ENCODE peak calls at places on chromosome 17, in eight cellular contexts. One of them, this sample, is unnamed.

GRCh38 chr17:46031440-46031839 is 32.4 kb downstream of the STH start:
- DNase-seq in dorsolateral prefrontal cortex: no peak
- DNase-seq in transverse colon: no peak
- DNase-seq in HL-60: no peak
- DNase-seq in psoas muscle: no peak
- DNase-seq in AG09319: no peak
- DNase-seq in epithelial cell of esophagus: no peak
- DNase-seq in AG10803: no peak
- DNase-seq in this sample: no peak

GRCh38 chr17:71423871-71424546 is 696.8 kb upstream of the SOX9 start:
- DNase-seq in dorsolateral prefrontal cortex: no peak
- DNase-seq in transverse colon: no peak
- DNase-seq in HL-60: no peak
- DNase-seq in psoas muscle: no peak
- DNase-seq in AG09319: no peak
- DNase-seq in epithelial cell of esophagus: peak
- DNase-seq in AG10803: peak
- DNase-seq in this sample: no peak

GRCh38 chr17:50865060-50865867 is 890 bp downstream of the TOB1 start:
- DNase-seq in dorsolateral prefrontal cortex: peak
- DNase-seq in transverse colon: peak
- DNase-seq in HL-60: peak
- DNase-seq in psoas muscle: peak
- DNase-seq in AG09319: no peak
- DNase-seq in epithelial cell of esophagus: peak
- DNase-seq in AG10803: peak
- DNase-seq in this sample: no peak

GRCh38 chr17:22506861-22507260 is 814.5 kb downstream of the KCNJ18 start:
- DNase-seq in dorsolateral prefrontal cortex: no peak
- DNase-seq in transverse colon: no peak
- DNase-seq in HL-60: no peak
- DNase-seq in psoas muscle: no peak
- DNase-seq in AG09319: no peak
- DNase-seq in epithelial cell of esophagus: no peak
- DNase-seq in AG10803: no peak
- DNase-seq in this sample: no peak

GRCh38 chr17:41404024-41404651 is 6.7 kb upstream of the KRT31 start:
- DNase-seq in dorsolateral prefrontal cortex: no peak
- DNase-seq in transverse colon: no peak
- DNase-seq in HL-60: peak
- DNase-seq in psoas muscle: no peak
- DNase-seq in AG09319: peak
- DNase-seq in epithelial cell of esophagus: peak
- DNase-seq in AG10803: peak
- DNase-seq in this sample: peak

GRCh38 chr17:46152423-46152822 is 40.8 kb downstream of the KANSL1 start:
- DNase-seq in dorsolateral prefrontal cortex: no peak
- DNase-seq in transverse colon: no peak
- DNase-seq in HL-60: no peak
- DNase-seq in psoas muscle: no peak
- DNase-seq in AG09319: no peak
- DNase-seq in epithelial cell of esophagus: no peak
- DNase-seq in AG10803: no peak
- DNase-seq in this sample: no peak

GRCh38 chr17:542943-543342 is 171.7 kb downstream of the VPS53 start:
- DNase-seq in dorsolateral prefrontal cortex: no peak
- DNase-seq in transverse colon: no peak
- DNase-seq in HL-60: no peak
- DNase-seq in psoas muscle: no peak
- DNase-seq in AG09319: no peak
- DNase-seq in epithelial cell of esophagus: no peak
- DNase-seq in AG10803: no peak
- DNase-seq in this sample: no peak

GRCh38 chr17:2815781-2816185 is 19.5 kb downstream of the RAP1GAP2 start:
- DNase-seq in dorsolateral prefrontal cortex: no peak
- DNase-seq in transverse colon: no peak
- DNase-seq in HL-60: no peak
- DNase-seq in psoas muscle: no peak
- DNase-seq in AG09319: no peak
- DNase-seq in epithelial cell of esophagus: no peak
- DNase-seq in AG10803: no peak
- DNase-seq in this sample: no peak

GRCh38 chr17:42784811-42785592 is 4.6 kb downstream of the WNK4 start:
- DNase-seq in dorsolateral prefrontal cortex: no peak
- DNase-seq in transverse colon: no peak
- DNase-seq in HL-60: no peak
- DNase-seq in psoas muscle: no peak
- DNase-seq in AG09319: no peak
- DNase-seq in epithelial cell of esophagus: no peak
- DNase-seq in AG10803: no peak
- DNase-seq in this sample: no peak

GRCh38 chr17:26818736-26819135 is 475.2 kb upstream of the WSB1 start:
- DNase-seq in dorsolateral prefrontal cortex: no peak
- DNase-seq in transverse colon: no peak
- DNase-seq in HL-60: no peak
- DNase-seq in psoas muscle: no peak
- DNase-seq in AG09319: no peak
- DNase-seq in epithelial cell of esophagus: peak
- DNase-seq in AG10803: peak
- DNase-seq in this sample: no peak

GRCh38 chr17:39903158-39903884 is 15.1 kb downstream of the GSDMB start:
- DNase-seq in dorsolateral prefrontal cortex: no peak
- DNase-seq in transverse colon: no peak
- DNase-seq in HL-60: no peak
- DNase-seq in psoas muscle: no peak
- DNase-seq in AG09319: no peak
- DNase-seq in epithelial cell of esophagus: no peak
- DNase-seq in AG10803: peak
- DNase-seq in this sample: no peak

GRCh38 chr17:8059131-8059530 is 20.3 kb downstream of the ALOX15B start:
- DNase-seq in dorsolateral prefrontal cortex: no peak
- DNase-seq in transverse colon: no peak
- DNase-seq in HL-60: no peak
- DNase-seq in psoas muscle: no peak
- DNase-seq in AG09319: no peak
- DNase-seq in epithelial cell of esophagus: no peak
- DNase-seq in AG10803: no peak
- DNase-seq in this sample: no peak

GRCh38 chr17:41812176-41813038 is at the start of gene FKBP10:
- DNase-seq in dorsolateral prefrontal cortex: no peak
- DNase-seq in transverse colon: peak
- DNase-seq in HL-60: no peak
- DNase-seq in psoas muscle: peak
- DNase-seq in AG09319: peak
- DNase-seq in epithelial cell of esophagus: peak
- DNase-seq in AG10803: peak
- DNase-seq in this sample: no peak

GRCh38 chr17:81503619-81504018 is 9.0 kb downstream of the ACTG1 start:
- DNase-seq in dorsolateral prefrontal cortex: no peak
- DNase-seq in transverse colon: no peak
- DNase-seq in HL-60: no peak
- DNase-seq in psoas muscle: no peak
- DNase-seq in AG09319: no peak
- DNase-seq in epithelial cell of esophagus: no peak
- DNase-seq in AG10803: no peak
- DNase-seq in this sample: no peak

GRCh38 chr17:42289863-42290165 is 1.5 kb downstream of the STAT5A start:
- DNase-seq in dorsolateral prefrontal cortex: no peak
- DNase-seq in transverse colon: no peak
- DNase-seq in HL-60: no peak
- DNase-seq in psoas muscle: no peak
- DNase-seq in AG09319: no peak
- DNase-seq in epithelial cell of esophagus: no peak
- DNase-seq in AG10803: no peak
- DNase-seq in this sample: no peak

GRCh38 chr17:42065201-42065600 is 14.8 kb upstream of the C17orf113 start:
- DNase-seq in dorsolateral prefrontal cortex: no peak
- DNase-seq in transverse colon: no peak
- DNase-seq in HL-60: no peak
- DNase-seq in psoas muscle: no peak
- DNase-seq in AG09319: no peak
- DNase-seq in epithelial cell of esophagus: peak
- DNase-seq in AG10803: no peak
- DNase-seq in this sample: no peak

GRCh38 chr17:17818088-17818526 is 18.7 kb downstream of the SREBF1 start:
- DNase-seq in dorsolateral prefrontal cortex: no peak
- DNase-seq in transverse colon: no peak
- DNase-seq in HL-60: no peak
- DNase-seq in psoas muscle: no peak
- DNase-seq in AG09319: no peak
- DNase-seq in epithelial cell of esophagus: peak
- DNase-seq in AG10803: no peak
- DNase-seq in this sample: no peak

GRCh38 chr17:74213897-74214386 is 571 bp downstream of the TTYH2 start:
- DNase-seq in dorsolateral prefrontal cortex: no peak
- DNase-seq in transverse colon: peak
- DNase-seq in HL-60: no peak
- DNase-seq in psoas muscle: no peak
- DNase-seq in AG09319: no peak
- DNase-seq in epithelial cell of esophagus: no peak
- DNase-seq in AG10803: no peak
- DNase-seq in this sample: no peak

GRCh38 chr17:49381033-49381432 is 19.0 kb upstream of the ZNF652 start:
- DNase-seq in dorsolateral prefrontal cortex: no peak
- DNase-seq in transverse colon: no peak
- DNase-seq in HL-60: no peak
- DNase-seq in psoas muscle: no peak
- DNase-seq in AG09319: no peak
- DNase-seq in epithelial cell of esophagus: no peak
- DNase-seq in AG10803: no peak
- DNase-seq in this sample: no peak

GRCh38 chr17:77455111-77455877 is 314.5 kb downstream of the SEC14L1 start:
- DNase-seq in dorsolateral prefrontal cortex: no peak
- DNase-seq in transverse colon: no peak
- DNase-seq in HL-60: no peak
- DNase-seq in psoas muscle: no peak
- DNase-seq in AG09319: no peak
- DNase-seq in epithelial cell of esophagus: no peak
- DNase-seq in AG10803: peak
- DNase-seq in this sample: no peak

GRCh38 chr17:65403616-65404015 is 157.8 kb downstream of the AXIN2 start:
- DNase-seq in dorsolateral prefrontal cortex: no peak
- DNase-seq in transverse colon: no peak
- DNase-seq in HL-60: no peak
- DNase-seq in psoas muscle: no peak
- DNase-seq in AG09319: no peak
- DNase-seq in epithelial cell of esophagus: no peak
- DNase-seq in AG10803: no peak
- DNase-seq in this sample: no peak

GRCh38 chr17:49574283-49574892 is 1.3 kb upstream of the NXPH3 start:
- DNase-seq in dorsolateral prefrontal cortex: peak
- DNase-seq in transverse colon: no peak
- DNase-seq in HL-60: no peak
- DNase-seq in psoas muscle: no peak
- DNase-seq in AG09319: no peak
- DNase-seq in epithelial cell of esophagus: no peak
- DNase-seq in AG10803: no peak
- DNase-seq in this sample: no peak

GRCh38 chr17:40550608-40551007 is 14.7 kb downstream of the CCR7 start:
- DNase-seq in dorsolateral prefrontal cortex: peak
- DNase-seq in transverse colon: peak
- DNase-seq in HL-60: no peak
- DNase-seq in psoas muscle: peak
- DNase-seq in AG09319: peak
- DNase-seq in epithelial cell of esophagus: no peak
- DNase-seq in AG10803: peak
- DNase-seq in this sample: no peak

GRCh38 chr17:30570191-30570590 is 93.0 kb downstream of the GOSR1 start:
- DNase-seq in dorsolateral prefrontal cortex: no peak
- DNase-seq in transverse colon: no peak
- DNase-seq in HL-60: no peak
- DNase-seq in psoas muscle: no peak
- DNase-seq in AG09319: no peak
- DNase-seq in epithelial cell of esophagus: no peak
- DNase-seq in AG10803: no peak
- DNase-seq in this sample: no peak

GRCh38 chr17:30571921-30572320 is 94.7 kb downstream of the GOSR1 start:
- DNase-seq in dorsolateral prefrontal cortex: no peak
- DNase-seq in transverse colon: no peak
- DNase-seq in HL-60: no peak
- DNase-seq in psoas muscle: no peak
- DNase-seq in AG09319: no peak
- DNase-seq in epithelial cell of esophagus: no peak
- DNase-seq in AG10803: no peak
- DNase-seq in this sample: no peak

GRCh38 chr17:30576326-30576861 is 99.2 kb downstream of the GOSR1 start:
- DNase-seq in dorsolateral prefrontal cortex: no peak
- DNase-seq in transverse colon: no peak
- DNase-seq in HL-60: no peak
- DNase-seq in psoas muscle: no peak
- DNase-seq in AG09319: no peak
- DNase-seq in epithelial cell of esophagus: no peak
- DNase-seq in AG10803: no peak
- DNase-seq in this sample: no peak

GRCh38 chr17:30570596-30571265 is 93.5 kb downstream of the GOSR1 start:
- DNase-seq in dorsolateral prefrontal cortex: no peak
- DNase-seq in transverse colon: no peak
- DNase-seq in HL-60: no peak
- DNase-seq in psoas muscle: no peak
- DNase-seq in AG09319: no peak
- DNase-seq in epithelial cell of esophagus: no peak
- DNase-seq in AG10803: no peak
- DNase-seq in this sample: no peak

GRCh38 chr17:30573603-30574175 is 96.5 kb downstream of the GOSR1 start:
- DNase-seq in dorsolateral prefrontal cortex: no peak
- DNase-seq in transverse colon: no peak
- DNase-seq in HL-60: no peak
- DNase-seq in psoas muscle: no peak
- DNase-seq in AG09319: no peak
- DNase-seq in epithelial cell of esophagus: no peak
- DNase-seq in AG10803: no peak
- DNase-seq in this sample: no peak
- TF ChIP-seq CTCF in dorsolateral prefrontal cortex: no peak
- TF ChIP-seq CTCF in transverse colon: no peak
- TF ChIP-seq CTCF in HL-60: no peak
- TF ChIP-seq CTCF in psoas muscle: no peak
- TF ChIP-seq CTCF in AG09319: no peak
- TF ChIP-seq CTCF in epithelial cell of esophagus: no peak
- TF ChIP-seq CTCF in AG10803: no peak
- TF ChIP-seq CTCF in this sample: no peak

GRCh38 chr17:1628856-1629646 is 417 bp upstream of the SLC43A2 start:
- DNase-seq in dorsolateral prefrontal cortex: peak
- DNase-seq in transverse colon: peak
- DNase-seq in HL-60: no peak
- DNase-seq in psoas muscle: peak
- DNase-seq in AG09319: peak
- DNase-seq in epithelial cell of esophagus: peak
- DNase-seq in AG10803: peak
- DNase-seq in this sample: peak
- TF ChIP-seq CTCF in dorsolateral prefrontal cortex: peak
- TF ChIP-seq CTCF in transverse colon: peak
- TF ChIP-seq CTCF in HL-60: no peak
- TF ChIP-seq CTCF in psoas muscle: peak
- TF ChIP-seq CTCF in AG09319: no peak
- TF ChIP-seq CTCF in epithelial cell of esophagus: no peak
- TF ChIP-seq CTCF in AG10803: no peak
- TF ChIP-seq CTCF in this sample: no peak

GRCh38 chr17:76032073-76032779 is 5.1 kb upstream of the EVPL start:
- DNase-seq in dorsolateral prefrontal cortex: no peak
- DNase-seq in transverse colon: no peak
- DNase-seq in HL-60: no peak
- DNase-seq in psoas muscle: peak
- DNase-seq in AG09319: no peak
- DNase-seq in epithelial cell of esophagus: no peak
- DNase-seq in AG10803: no peak
- DNase-seq in this sample: no peak
- TF ChIP-seq CTCF in dorsolateral prefrontal cortex: no peak
- TF ChIP-seq CTCF in transverse colon: peak
- TF ChIP-seq CTCF in HL-60: no peak
- TF ChIP-seq CTCF in psoas muscle: no peak
- TF ChIP-seq CTCF in AG09319: no peak
- TF ChIP-seq CTCF in epithelial cell of esophagus: no peak
- TF ChIP-seq CTCF in AG10803: no peak
- TF ChIP-seq CTCF in this sample: no peak

GRCh38 chr17:9959377-9959981 is 54.4 kb upstream of the RCVRN start:
- DNase-seq in dorsolateral prefrontal cortex: peak
- DNase-seq in transverse colon: peak
- DNase-seq in HL-60: no peak
- DNase-seq in psoas muscle: peak
- DNase-seq in AG09319: peak
- DNase-seq in epithelial cell of esophagus: peak
- DNase-seq in AG10803: peak
- DNase-seq in this sample: no peak
- TF ChIP-seq CTCF in dorsolateral prefrontal cortex: peak
- TF ChIP-seq CTCF in transverse colon: peak
- TF ChIP-seq CTCF in HL-60: peak
- TF ChIP-seq CTCF in psoas muscle: peak
- TF ChIP-seq CTCF in AG09319: peak
- TF ChIP-seq CTCF in epithelial cell of esophagus: peak
- TF ChIP-seq CTCF in AG10803: peak
- TF ChIP-seq CTCF in this sample: peak

This sample was measured in AG09309.